ENCODE peak calls at places on chromosomes 1 and 21, in five cellular contexts. G is breast epithelium, C is K562, A is SK-N-MC, E is endothelial cell of umbilical vein. L is an unnamed sample.
A peak's percentile ranks its signal among the peaks of the same experiment; 100 is the strongest.

GRCh38 chr1:213245270-213245669 is 194.2 kb downstream of the RPS6KC1 start:
- DNase-seq in A (no peak), C (no peak), E (no peak), G (no peak), L (no peak)

GRCh38 chr1:48853006-48853405 is 76.3 kb upstream of the BEND5 start:
- DNase-seq in G (no peak), C (no peak), A (no peak), E (no peak), L (no peak)

GRCh38 chr1:200213392-200213791 is 185.9 kb downstream of the NR5A2 start:
- DNase-seq in A (no peak), E (no peak), C (no peak), G (no peak), L (no peak)

GRCh38 chr1:111234258-111234657 is 6.7 kb downstream of the CHI3L2 start:
- DNase-seq in E (no peak), G (no peak), A (no peak), C (no peak), L (no peak)

GRCh38 chr1:151175036-151175741 is 592 bp downstream of the TMOD4 start:
- DNase-seq in C (no peak), E (no peak), G (no peak), A (no peak), L (no peak)

GRCh38 chr1:94061513-94062443 is 59.2 kb downstream of the ABCA4 start:
- DNase-seq in C (peak; percentile 74), E (peak; percentile 86), G (peak; percentile 72), A (no peak), L (no peak)

GRCh38 chr1:50424045-50424939 is 1.0 kb upstream of the DMRTA2 start:
- DNase-seq in C (no peak), E (peak; percentile 30), G (no peak), A (no peak), L (no peak)

GRCh38 chr1:20604678-20605077 is 15.8 kb downstream of the CDA start:
- DNase-seq in A (no peak), C (no peak), E (no peak), G (no peak), L (no peak)

GRCh38 chr1:37448691-37449417 is 25.5 kb upstream of the ZC3H12A start:
- DNase-seq in G (no peak), A (no peak), E (no peak), C (no peak), L (no peak)

GRCh38 chr1:180951881-180952656 is 39.4 kb downstream of the KIAA1614 start:
- DNase-seq in C (no peak), E (no peak), G (no peak), A (no peak), L (no peak)

GRCh38 chr1:168720839-168721238 is 8.2 kb downstream of the DPT start:
- DNase-seq in G (no peak), E (no peak), C (no peak), A (no peak), L (no peak)

GRCh38 chr1:228392111-228392936 is 14.3 kb downstream of the TRIM11 start:
- DNase-seq in A (peak; percentile 61), C (peak; percentile 59), E (no peak), G (no peak), L (no peak)

DNA sequence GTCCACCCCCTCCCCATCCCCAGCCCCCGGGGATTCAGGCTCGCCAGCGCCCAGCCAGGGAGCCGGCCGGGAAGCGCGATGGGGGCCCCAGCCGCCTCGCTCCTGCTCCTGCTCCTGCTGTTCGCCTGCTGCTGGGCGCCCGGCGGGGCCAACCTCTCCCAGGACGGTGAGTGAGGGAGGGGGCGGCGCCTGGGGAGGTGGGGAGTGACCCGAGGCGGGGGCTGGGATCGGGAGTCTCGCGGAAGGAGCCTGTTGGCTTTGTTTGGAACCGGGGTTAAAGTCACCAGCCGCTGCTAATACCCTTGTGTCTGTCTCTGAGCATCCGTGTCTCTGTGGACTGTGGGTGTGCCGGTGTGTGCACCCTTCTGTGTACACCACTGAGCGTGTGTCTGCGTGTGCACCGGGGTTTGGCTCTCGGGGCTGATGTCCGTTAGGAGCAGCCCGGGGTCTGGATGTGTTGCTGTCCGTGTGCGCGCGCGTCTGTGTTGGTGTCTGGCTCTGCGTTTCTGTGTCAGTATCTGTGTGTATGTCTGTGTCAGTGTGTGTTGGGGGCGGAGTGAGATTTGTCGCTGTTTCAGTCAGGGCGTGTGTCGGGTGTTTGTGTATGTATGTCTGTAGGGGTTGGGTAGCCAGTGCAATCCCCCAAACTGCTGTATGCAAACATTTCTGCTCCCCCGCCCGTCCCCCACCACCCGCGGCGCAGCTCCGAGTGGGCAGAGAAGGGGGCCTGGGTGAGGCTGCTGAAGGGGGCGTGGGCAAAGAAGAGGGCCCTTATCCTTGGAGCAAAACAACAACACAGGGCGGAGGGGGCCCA is 480 bp downstream of the CADM3 start:
- DNase-seq in G (no peak), E (peak; percentile 21), C (no peak), A (no peak), L (no peak)
- TF ChIP-seq POLR2AphosphoS5 in G (no peak), E (no peak), C (no peak), A (no peak), L (no peak)

DNA sequence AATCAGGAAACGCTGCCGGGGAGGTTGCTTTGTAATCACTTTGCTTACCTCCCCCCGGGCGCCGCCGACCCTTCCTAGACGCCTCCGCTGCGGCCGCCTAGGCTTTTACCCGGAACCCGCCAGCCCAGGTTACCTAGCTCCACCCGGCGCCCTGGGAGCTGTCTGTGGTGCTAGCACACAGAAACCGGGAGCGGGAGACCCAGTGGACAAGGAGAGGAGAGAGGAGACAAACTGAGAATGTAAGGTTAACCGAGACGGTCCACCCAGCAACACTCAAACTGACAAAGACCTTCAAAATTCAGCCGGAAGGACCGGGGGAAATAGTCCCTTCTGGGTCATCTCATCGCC is 9.8 kb downstream of the BARHL2 start:
- DNase-seq in A (no peak), C (peak; percentile 23), E (no peak), G (peak; percentile 69), L (no peak)
- H3K4me3 ChIP-seq in A (peak overlapping the region; percentile 65), C (no peak overlapping the region), E (no peak overlapping the region), G (peak overlapping the region; percentile 63), L (no peak overlapping the region)

GRCh38 chr1:2460203-2460602 is 15.9 kb upstream of the PLCH2 start:
- DNase-seq in A (no peak), C (no peak), G (no peak), E (no peak), L (no peak)
- H3K27ac ChIP-seq in A (no peak overlapping the region), C (no peak overlapping the region), G (no peak overlapping the region), E (no peak overlapping the region), L (no peak overlapping the region)

GRCh38 chr1:203311368-203312301 is 6.3 kb downstream of the BTG2 start:
- DNase-seq in G (no peak), A (no peak), E (no peak), C (peak; percentile 80), L (no peak)
- TF ChIP-seq POLR2AphosphoS5 in G (no peak), A (no peak), E (no peak), C (peak; percentile 99), L (no peak)

DNA sequence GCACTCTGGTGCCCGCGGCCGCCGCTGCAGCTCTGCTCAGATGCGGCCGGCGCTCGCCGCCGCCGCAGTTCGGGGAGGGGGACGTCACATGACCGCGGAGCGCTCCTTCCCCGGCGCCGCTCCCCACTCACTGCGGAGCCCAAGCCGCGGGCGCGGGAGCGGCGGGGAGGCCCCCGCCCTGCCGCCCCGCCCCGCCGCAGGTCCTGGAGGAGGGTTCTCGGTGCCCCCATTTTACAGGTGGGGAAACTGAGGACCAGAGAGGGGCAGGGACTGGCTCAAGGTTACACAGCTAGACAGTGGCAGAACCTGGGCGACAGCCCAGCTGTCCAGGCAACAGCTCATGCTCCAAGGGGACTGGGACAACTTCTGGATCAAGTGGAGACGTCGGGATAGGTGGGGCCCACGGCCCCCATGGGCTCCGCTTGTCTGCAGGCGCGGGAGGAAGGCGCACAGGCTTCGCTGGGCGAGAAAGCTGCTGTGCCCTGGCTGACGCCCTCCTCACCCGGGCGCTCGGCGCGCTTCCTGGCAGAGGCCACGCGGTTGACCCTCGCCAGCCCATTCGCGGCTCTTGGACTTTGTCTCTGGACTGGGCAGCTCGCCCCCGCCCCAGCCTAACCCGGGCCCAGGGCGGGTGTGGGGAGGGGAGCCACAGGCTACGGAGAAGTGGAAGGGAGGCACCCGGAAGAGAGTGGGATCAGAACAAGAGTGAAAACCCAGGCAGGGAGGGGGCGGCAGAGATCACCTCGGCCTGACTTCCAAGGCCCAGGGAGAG is at the start of gene RAP1GAP:
- DNase-seq in G (no peak), C (peak; percentile 93), A (no peak), E (peak; percentile 29), L (no peak)
- H3K4me3 ChIP-seq in G (peak within 1 kb of the TSS; percentile 65), C (peak within 1 kb of the TSS; percentile 56), A (peak within 1 kb of the TSS; percentile 82), E (peak within 1 kb of the TSS; percentile 16), L (peak within 1 kb of the TSS; percentile 29)

GRCh38 chr21:27369234-27369633 is 402.3 kb upstream of the ADAMTS5 start:
- DNase-seq in C (no peak), A (no peak), G (no peak), E (no peak), L (no peak)
- H3K27ac ChIP-seq in C (no peak overlapping the region), A (no peak overlapping the region), G (no peak overlapping the region), E (no peak overlapping the region), L (no peak overlapping the region)

GRCh38 chr1:201914456-201915235 is 25.9 kb downstream of the SHISA4 start:
- DNase-seq in G (no peak), E (no peak), A (no peak), C (no peak), L (no peak)
- TF ChIP-seq POLR2AphosphoS5 in G (peak; percentile 23), E (no peak), A (no peak), C (no peak), L (no peak)

DNA sequence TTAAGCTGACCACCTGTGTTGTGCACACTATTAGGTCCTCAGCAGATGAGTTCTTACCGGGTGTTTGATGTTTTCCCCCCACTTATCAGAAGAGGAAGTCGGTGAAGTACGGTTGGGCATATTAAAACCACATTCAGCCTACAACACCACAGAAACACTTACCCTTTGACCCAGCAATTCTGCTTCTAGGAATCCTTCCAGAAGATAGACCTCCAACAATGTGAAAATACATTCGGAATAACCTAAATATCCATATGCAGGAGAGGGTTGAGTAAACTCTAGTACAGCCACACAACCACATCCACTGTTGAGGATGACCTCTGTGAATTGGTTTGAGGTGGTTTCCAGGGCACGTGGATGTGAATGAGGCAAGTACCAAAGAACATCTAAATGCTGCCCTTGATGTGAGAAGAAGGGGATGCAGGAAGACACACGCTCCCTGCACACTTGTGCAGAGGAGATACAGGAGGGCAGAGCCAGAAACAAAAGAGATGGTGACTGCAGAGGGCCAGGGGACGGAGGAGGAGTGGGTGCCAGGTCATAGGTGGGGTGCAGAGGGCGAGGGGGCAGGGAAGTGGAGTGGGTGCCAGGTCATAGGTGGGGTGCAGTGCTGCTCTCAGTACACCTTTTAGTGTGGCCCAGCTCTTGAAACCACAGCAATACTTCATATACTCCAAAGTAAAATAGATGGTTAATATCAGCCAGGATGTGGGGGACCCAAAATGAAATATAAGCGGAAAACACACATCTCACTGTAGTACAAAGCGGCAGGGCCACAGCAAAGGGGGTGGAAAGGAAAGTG is 12.8 kb downstream of the ADARB1 start:
- DNase-seq in A (no peak), G (no peak), C (no peak), E (no peak), L (no peak)
- H3K4me3 ChIP-seq in A (no peak overlapping the region), G (no peak overlapping the region), C (no peak overlapping the region), E (no peak overlapping the region), L (no peak overlapping the region)

DNA sequence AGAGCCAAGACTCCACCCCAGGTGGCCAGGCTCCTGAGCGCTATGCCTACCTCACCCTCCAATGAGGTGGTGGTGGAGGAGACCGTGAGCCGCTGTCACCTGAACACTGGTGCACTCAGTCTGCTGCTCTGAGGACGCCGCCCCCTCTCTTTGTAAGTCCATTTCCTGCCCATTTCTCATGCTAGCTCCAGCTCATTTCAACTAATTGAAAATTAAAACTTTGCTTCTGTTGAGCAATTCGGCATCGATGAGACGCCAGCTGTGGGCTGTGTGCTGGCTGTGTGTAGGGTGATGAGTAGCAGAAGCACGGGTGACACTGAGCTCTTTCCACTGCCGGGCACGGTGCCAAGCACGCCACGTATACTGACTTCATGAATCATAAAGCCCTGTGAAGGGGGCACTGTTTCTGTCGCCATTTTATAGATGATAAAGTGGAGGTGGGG is 11.2 kb downstream of the TNFRSF1B start:
- DNase-seq in A (no peak), G (no peak), E (peak; percentile 85), C (no peak), L (no peak)
- H3K27ac ChIP-seq in A (no peak overlapping the region), G (peak overlapping the region; percentile 81), E (peak overlapping the region; percentile 95), C (no peak overlapping the region), L (peak overlapping the region; percentile 80)

L was measured in vagina.